ENCODE peak calls at places on chromosomes 1 and 21, in eight cellular contexts. U is RWPE1, S is heart right ventricle, M is prostate gland, J is fibroblast of lung, Z is neural progenitor cell, I is AG04450, T is body of pancreas. W is an unnamed sample.

GRCh38 chr1:202268032-202268431 is 73.7 kb downstream of the UBE2T start:
- DNase-seq in U (no peak), S (no peak), M (no peak), J (no peak), Z (no peak), I (no peak), T (no peak), W (peak)

GRCh38 chr1:210236840-210237409 is 4.3 kb downstream of the SERTAD4 start:
- DNase-seq in U (no peak), S (peak), M (peak), J (peak), Z (peak), I (no peak), T (peak), W (no peak)

GRCh38 chr1:198700016-198700392 is 61.2 kb downstream of the PTPRC start:
- DNase-seq in U (no peak), S (no peak), M (no peak), J (no peak), Z (no peak), I (no peak), T (no peak), W (no peak)

GRCh38 chr1:231058416-231059109 is 18.5 kb upstream of the FAM89A start:
- DNase-seq in U (no peak), S (no peak), M (no peak), J (no peak), Z (no peak), I (no peak), T (no peak), W (no peak)

GRCh38 chr21:29155118-29155932 is 24.9 kb downstream of the MAP3K7CL start:
- DNase-seq in U (peak), S (peak), M (peak), J (peak), Z (peak), I (no peak), T (peak), W (peak)

GRCh38 chr1:28249013-28249870 is 10.1 kb upstream of the SESN2 start:
- DNase-seq in U (peak), S (peak), M (peak), J (peak), Z (peak), I (no peak), T (peak), W (peak)

GRCh38 chr1:187226396-187226795 is 397.6 kb downstream of the PLA2G4A start:
- DNase-seq in U (no peak), S (no peak), M (no peak), J (no peak), Z (no peak), I (no peak), T (no peak), W (peak)

GRCh38 chr1:167708940-167709389 is 12.8 kb upstream of the MPZL1 start:
- DNase-seq in U (no peak), S (no peak), M (no peak), J (no peak), Z (no peak), I (no peak), T (no peak), W (no peak)

GRCh38 chr1:11792106-11792505 is 13.7 kb downstream of the MTHFR start:
- DNase-seq in U (no peak), S (peak), M (no peak), J (no peak), Z (no peak), I (no peak), T (no peak), W (no peak)

GRCh38 chr1:171207377-171207776 is 22.3 kb downstream of the FMO2 start:
- DNase-seq in U (no peak), S (no peak), M (no peak), J (no peak), Z (no peak), I (no peak), T (no peak), W (no peak)
- H3K27ac ChIP-seq in U (no peak), S (no peak), M (no peak), J (no peak), Z (no peak), I (no peak), T (no peak), W (no peak)

DNA sequence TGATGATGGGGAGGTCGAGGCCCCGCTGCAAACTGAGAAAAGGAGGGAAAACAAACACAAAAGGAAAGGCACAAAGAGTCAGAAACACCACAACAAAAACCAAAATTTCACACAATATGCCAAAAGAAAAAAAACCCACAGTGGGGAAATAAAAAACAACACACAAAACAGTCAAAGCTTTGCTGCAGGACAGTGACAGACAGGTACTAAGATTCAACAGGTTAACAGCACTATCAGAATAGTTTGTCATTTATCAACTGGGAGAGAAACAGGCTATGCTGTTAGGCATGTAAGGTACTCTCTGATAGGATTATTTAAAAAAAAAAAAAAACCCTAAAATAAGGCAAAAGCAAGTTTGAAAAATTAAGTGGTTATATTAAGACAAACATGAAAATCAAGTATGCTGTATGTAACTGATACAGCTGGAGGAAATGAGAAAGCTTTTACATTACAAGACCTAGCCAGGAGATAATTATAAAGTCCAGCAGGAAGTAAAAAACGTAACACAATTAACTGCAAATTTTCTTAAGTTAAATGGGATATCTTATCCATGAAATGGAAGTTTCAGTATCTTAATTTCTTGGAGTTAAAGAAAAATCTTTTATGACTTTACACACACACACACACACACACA is 179.0 kb downstream of the EIF4G3 start:
- DNase-seq in U (no peak), S (no peak), M (no peak), J (no peak), Z (no peak), I (no peak), T (no peak), W (no peak)
- H3K27ac ChIP-seq in U (no peak), S (no peak), M (no peak), J (no peak), Z (no peak), I (no peak), T (no peak), W (no peak)

GRCh38 chr1:42765271-42765670 is 1.6 kb downstream of the P3H1 start:
- DNase-seq in U (no peak), S (no peak), M (no peak), J (no peak), Z (no peak), I (no peak), T (no peak), W (peak)
- H3K27ac ChIP-seq in U (no peak), S (peak), M (peak), J (peak), Z (no peak), I (peak), T (no peak), W (no peak)

DNA sequence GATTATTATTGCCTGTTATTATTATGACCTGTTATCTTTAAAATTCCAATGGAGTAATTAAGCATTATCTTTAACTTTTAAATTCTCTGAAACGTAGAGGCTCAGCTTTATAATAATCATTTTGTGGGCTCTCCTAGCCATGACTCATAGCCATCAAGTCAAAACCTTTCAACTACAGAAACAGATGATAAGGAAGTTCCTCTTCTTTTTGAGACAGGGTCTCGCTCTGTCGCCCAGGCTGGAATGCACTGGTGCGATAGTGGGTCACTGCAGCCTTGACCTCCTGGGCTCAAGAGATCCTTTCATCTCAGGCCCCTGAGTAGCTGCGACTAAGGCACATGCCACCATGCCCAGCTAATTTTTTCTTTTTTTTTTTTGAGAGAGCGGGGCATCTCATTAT is 43.5 kb downstream of the CHML start:
- DNase-seq in U (no peak), S (no peak), M (no peak), J (no peak), Z (no peak), I (no peak), T (no peak), W (no peak)
- H3K27ac ChIP-seq in U (no peak), S (no peak), M (no peak), J (no peak), Z (no peak), I (no peak), T (no peak), W (no peak)

DNA sequence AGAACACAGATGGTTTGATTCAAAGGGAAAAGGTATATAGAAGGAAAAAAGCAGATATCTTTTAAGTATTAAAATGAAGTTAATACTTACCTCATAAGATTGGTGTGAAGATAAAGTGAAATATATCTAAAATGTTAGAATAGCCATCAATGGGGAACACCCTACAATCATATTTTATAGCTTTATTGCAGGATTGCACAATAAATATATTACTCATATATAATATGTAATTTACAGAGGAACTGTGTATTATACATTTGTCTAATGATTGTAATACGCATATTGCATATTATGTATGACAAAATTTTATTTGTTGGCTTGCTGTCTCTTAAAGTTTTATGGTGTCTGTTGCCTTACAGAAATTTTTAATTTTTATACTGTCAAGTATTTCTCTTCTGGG is 47.8 kb downstream of the UCHL5 start:
- DNase-seq in U (no peak), S (no peak), M (no peak), J (no peak), Z (no peak), I (no peak), T (no peak), W (no peak)
- H3K27ac ChIP-seq in U (no peak), S (no peak), M (no peak), J (no peak), Z (no peak), I (no peak), T (no peak), W (no peak)

DNA sequence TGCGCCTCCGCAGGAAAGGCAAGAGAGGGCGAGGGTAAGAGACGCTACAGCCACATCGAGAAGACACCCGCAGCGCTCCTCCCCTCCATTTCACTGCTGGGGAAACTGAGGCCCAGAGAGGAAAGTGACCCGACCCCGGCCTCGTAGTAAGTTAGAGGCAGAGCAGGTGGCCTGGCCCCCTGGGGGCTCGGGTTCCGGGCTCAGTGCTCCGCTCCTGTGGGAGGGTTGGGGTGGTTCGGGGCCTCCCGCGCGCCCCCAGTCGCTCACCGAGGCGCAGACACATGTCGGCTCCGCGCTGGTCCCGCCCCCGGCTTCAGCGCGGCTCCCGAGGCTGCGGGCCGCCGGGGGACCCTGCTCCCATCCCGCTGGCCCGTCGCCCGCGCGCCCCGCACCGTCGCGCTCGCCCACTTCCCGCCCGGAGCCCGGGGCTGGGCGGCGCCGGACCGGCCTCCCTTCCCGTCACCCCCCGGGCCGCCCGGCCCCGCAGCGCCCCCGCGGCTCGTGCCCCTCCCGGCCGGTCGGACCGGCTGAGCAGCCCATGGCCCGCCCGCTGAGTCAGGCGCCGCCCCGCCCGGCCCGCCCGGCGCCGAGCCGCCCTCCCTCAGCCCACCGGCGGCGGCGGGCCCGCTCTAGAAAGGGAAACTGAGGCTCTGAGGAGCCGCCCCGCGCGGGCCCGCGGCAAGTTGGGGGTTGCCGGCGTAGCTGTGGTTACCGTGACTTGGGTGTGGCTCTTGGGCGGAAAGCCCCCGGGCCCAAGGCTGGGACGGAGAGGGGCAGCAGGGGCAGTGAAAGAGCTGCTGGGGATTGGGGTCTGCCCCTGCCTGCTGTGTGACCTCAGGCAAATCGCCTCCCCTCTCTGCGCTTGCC is at the start of gene TMEM54:
- DNase-seq in U (peak), S (peak), M (peak), J (peak), Z (peak), I (no peak), T (peak), W (no peak)
- H3K27ac ChIP-seq in U (peak), S (no peak), M (peak), J (no peak), Z (no peak), I (no peak), T (peak), W (peak)

GRCh38 chr1:189804352-189804751 is 673.3 kb downstream of the BRINP3 start:
- DNase-seq in U (no peak), S (no peak), M (no peak), J (no peak), Z (peak), I (no peak), T (no peak), W (no peak)
- H3K27ac ChIP-seq in U (no peak), S (no peak), M (no peak), J (no peak), Z (no peak), I (no peak), T (no peak), W (no peak)

GRCh38 chr21:32279377-32279680 is 480 bp upstream of the MIS18A start:
- DNase-seq in U (no peak), S (no peak), M (no peak), J (no peak), Z (no peak), I (no peak), T (no peak), W (no peak)
- H3K27ac ChIP-seq in U (peak), S (peak), M (peak), J (peak), Z (no peak), I (peak), T (peak), W (peak)